ENCODE peak calls at places on chromosomes 4 and X, in four cellular contexts. One of them, this sample, is unnamed.

GRCh38 chr4:156193800-156194199 is 240.1 kb upstream of the CTSO start:
- DNase-seq in stromal cell of bone marrow: no peak
- DNase-seq in activated T-cell treated with anti-CD3 and anti-CD28 coated beads for 1 hour: no peak
- DNase-seq in occipital lobe: peak
- DNase-seq in this sample: no peak

GRCh38 chrX:3666975-3667374 is 46.5 kb downstream of the PRKX start:
- DNase-seq in stromal cell of bone marrow: no peak
- DNase-seq in activated T-cell treated with anti-CD3 and anti-CD28 coated beads for 1 hour: no peak
- DNase-seq in occipital lobe: no peak
- DNase-seq in this sample: no peak

GRCh38 chr4:3045500-3045850 is 28.9 kb downstream of the HTT-AS start:
- DNase-seq in stromal cell of bone marrow: peak
- DNase-seq in activated T-cell treated with anti-CD3 and anti-CD28 coated beads for 1 hour: peak
- DNase-seq in occipital lobe: no peak
- DNase-seq in this sample: peak

GRCh38 chr4:124631760-124632159 is 80.8 kb downstream of the ANKRD50 start:
- DNase-seq in stromal cell of bone marrow: peak
- DNase-seq in activated T-cell treated with anti-CD3 and anti-CD28 coated beads for 1 hour: no peak
- DNase-seq in occipital lobe: no peak
- DNase-seq in this sample: no peak

GRCh38 chrX:56813318-56813837 is 84.3 kb downstream of the NBDY start:
- DNase-seq in stromal cell of bone marrow: peak
- DNase-seq in activated T-cell treated with anti-CD3 and anti-CD28 coated beads for 1 hour: no peak
- DNase-seq in occipital lobe: no peak
- DNase-seq in this sample: peak

GRCh38 chr4:142549726-142550463 is 296.2 kb downstream of the INPP4B start:
- DNase-seq in stromal cell of bone marrow: peak
- DNase-seq in activated T-cell treated with anti-CD3 and anti-CD28 coated beads for 1 hour: no peak
- DNase-seq in occipital lobe: no peak
- DNase-seq in this sample: no peak

GRCh38 chr4:184803133-184803532 is 22.6 kb downstream of the ACSL1 start:
- DNase-seq in stromal cell of bone marrow: no peak
- DNase-seq in activated T-cell treated with anti-CD3 and anti-CD28 coated beads for 1 hour: no peak
- DNase-seq in occipital lobe: no peak
- DNase-seq in this sample: no peak

GRCh38 chr4:158297866-158298265 is 87.6 kb downstream of the TMEM144 start:
- DNase-seq in stromal cell of bone marrow: no peak
- DNase-seq in activated T-cell treated with anti-CD3 and anti-CD28 coated beads for 1 hour: no peak
- DNase-seq in occipital lobe: no peak
- DNase-seq in this sample: no peak

GRCh38 chrX:39850209-39850608 is 247.5 kb downstream of the BCOR start:
- DNase-seq in stromal cell of bone marrow: no peak
- DNase-seq in activated T-cell treated with anti-CD3 and anti-CD28 coated beads for 1 hour: no peak
- DNase-seq in occipital lobe: no peak
- DNase-seq in this sample: no peak